ENCODE peak calls at places on chromosomes 11 and 22, in nine cellular contexts. F, X, P, A, Y, T, U, H and L are unnamed samples.

GRCh38 chr11:71118671-71119250 is 133.6 kb downstream of the SHANK2 start:
- DNase-seq in F (no peak), X (no peak), P (no peak), A (no peak), Y (no peak), T (no peak), U (no peak), H (no peak), L (no peak)

GRCh38 chr11:74019860-74020259 is 11.0 kb upstream of the UCP3 start:
- DNase-seq in F (no peak), X (no peak), P (no peak), A (no peak), Y (no peak), T (no peak), U (no peak), H (no peak), L (no peak)

GRCh38 chr11:120236169-120237107 is 3.5 kb upstream of the POU2F3 start:
- DNase-seq in F (no peak), X (no peak), P (no peak), A (no peak), Y (no peak), T (no peak), U (no peak), H (no peak), L (no peak)

GRCh38 chr11:66020212-66020611 is 6.1 kb downstream of the CATSPER1 start:
- DNase-seq in F (no peak), X (no peak), P (no peak), A (no peak), Y (no peak), T (no peak), U (no peak), H (no peak), L (no peak)

GRCh38 chr22:16959345-16959930 is 48.6 kb downstream of the GAB4 start:
- DNase-seq in F (no peak), X (peak; percentile 6), P (no peak), A (no peak), Y (no peak), T (no peak), U (no peak), H (no peak), L (no peak)

GRCh38 chr11:44519989-44520737 is 45.3 kb upstream of the CD82 start:
- DNase-seq in F (peak; percentile 28), X (no peak), P (no peak), A (no peak), Y (peak; percentile 90), T (no peak), U (no peak), H (no peak), L (no peak)

GRCh38 chr22:42062506-42063190 is 8.0 kb downstream of the NAGA start:
- DNase-seq in F (no peak), X (no peak), P (no peak), A (no peak), Y (no peak), T (no peak), U (no peak), H (no peak), L (no peak)

GRCh38 chr22:32389685-32390084 is 22.4 kb downstream of the RTCB start:
- DNase-seq in F (no peak), X (no peak), P (no peak), A (no peak), Y (peak; percentile 42), T (no peak), U (peak; percentile 38), H (peak; percentile 40), L (peak; percentile 54)

GRCh38 chr11:914747-915493 is 4.3 kb upstream of the CHID1 start:
- DNase-seq in F (peak; percentile 54), X (no peak), P (peak; percentile 64), A (peak; percentile 68), Y (no peak), T (no peak), U (no peak), H (no peak), L (no peak)

GRCh38 chr11:17510507-17511206 is 33.6 kb downstream of the USH1C start:
- DNase-seq in F (no peak), X (no peak), P (no peak), A (no peak), Y (no peak), T (no peak), U (no peak), H (no peak), L (no peak)

GRCh38 chr22:33129621-33130020 is 71.4 kb upstream of the SYN3 start:
- DNase-seq in F (no peak), X (no peak), P (no peak), A (no peak), Y (no peak), T (no peak), U (no peak), H (no peak), L (no peak)

GRCh38 chr11:86888164-86888977 is 66.8 kb downstream of the FZD4 start:
- DNase-seq in F (no peak), X (no peak), P (no peak), A (no peak), Y (no peak), T (no peak), U (no peak), H (no peak), L (peak; percentile 33)

GRCh38 chr11:14638561-14638960 is 5.0 kb upstream of the PDE3B start:
- DNase-seq in F (no peak), X (no peak), P (no peak), A (no peak), Y (no peak), T (no peak), U (no peak), H (no peak), L (no peak)

GRCh38 chr11:96037267-96037990 is 113.5 kb upstream of the MTMR2 start:
- DNase-seq in F (no peak), X (no peak), P (no peak), A (no peak), Y (peak; percentile 19), T (no peak), U (no peak), H (no peak), L (no peak)
- TF ChIP-seq CTCF in F (no peak), X (no peak), P (no peak), A (no peak), Y (no peak), T (no peak), U (no peak), H (no peak), L (no peak)

GRCh38 chr11:3058753-3059664 is 1.8 kb upstream of the CARS1 start:
- DNase-seq in F (no peak), X (no peak), P (no peak), A (peak; percentile 40), Y (no peak), T (peak; percentile 29), U (no peak), H (peak; percentile 59), L (no peak)
- TF ChIP-seq CTCF in F (no peak), X (no peak), P (no peak), A (no peak), Y (no peak), T (no peak), U (no peak), H (no peak), L (no peak)

DNA sequence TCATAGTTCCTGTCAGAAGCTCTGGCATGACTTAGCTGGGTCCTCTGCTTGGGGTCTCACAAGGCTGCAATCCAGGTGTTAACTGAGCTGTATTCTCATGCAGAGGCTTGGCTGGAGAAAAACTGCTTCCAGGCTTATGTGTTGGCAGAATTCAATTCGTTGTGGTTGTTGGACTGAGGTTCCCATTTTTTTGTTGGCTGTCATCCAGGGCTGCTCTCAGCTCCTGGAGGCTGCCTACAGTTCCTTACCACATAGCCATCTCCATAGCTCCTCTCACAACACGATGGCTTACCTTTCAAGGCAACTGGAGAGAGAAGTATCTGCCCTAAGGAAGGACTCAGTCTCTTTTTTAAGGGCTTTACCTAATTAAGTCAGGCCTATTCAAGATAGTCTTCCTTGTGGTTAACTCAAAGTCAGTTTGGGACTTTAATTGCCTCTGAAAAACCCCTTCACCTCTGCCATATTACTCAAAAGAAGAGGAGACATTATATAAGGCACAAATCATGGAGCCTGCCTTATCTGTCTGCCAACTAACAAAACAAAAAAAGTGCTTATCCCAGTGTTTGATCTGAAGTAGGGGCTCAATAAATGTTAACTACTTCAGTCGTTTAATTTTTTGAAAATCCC is 35.2 kb downstream of the OR2AG2 start:
- DNase-seq in F (no peak), X (no peak), P (no peak), A (no peak), Y (no peak), T (no peak), U (no peak), H (no peak), L (no peak)
- TF ChIP-seq CTCF in F (no peak), X (no peak), P (no peak), A (no peak), Y (no peak), T (no peak), U (no peak), H (no peak), L (no peak)

GRCh38 chr22:36871669-36872081 is 10.9 kb downstream of the NCF4 start:
- DNase-seq in F (no peak), X (no peak), P (no peak), A (no peak), Y (no peak), T (no peak), U (no peak), H (no peak), L (no peak)
- TF ChIP-seq CTCF in F (no peak), X (no peak), P (no peak), A (peak; percentile 34), Y (no peak), T (no peak), U (no peak), H (no peak), L (no peak)

DNA sequence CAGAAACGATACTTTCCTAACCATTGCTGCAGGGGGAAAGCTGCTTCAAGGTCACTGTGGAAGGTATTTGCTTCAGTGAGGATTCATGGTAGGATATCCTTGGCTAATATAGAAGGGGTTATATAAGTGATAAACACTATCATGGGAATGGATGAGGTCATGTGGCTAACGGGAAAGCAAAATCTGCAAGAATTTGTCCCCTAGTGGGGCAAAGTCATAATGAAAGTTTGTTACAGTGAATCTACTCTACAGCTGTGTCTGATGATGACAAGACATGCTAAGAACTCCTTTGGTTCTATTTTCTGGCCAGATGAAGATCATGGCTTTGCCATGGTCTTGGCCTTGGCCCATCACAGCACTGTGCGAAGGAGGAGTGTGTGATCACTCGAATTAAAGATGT is 13.8 kb downstream of the MMP20 start:
- DNase-seq in F (no peak), X (peak; percentile 26), P (no peak), A (no peak), Y (no peak), T (no peak), U (no peak), H (no peak), L (no peak)
- TF ChIP-seq CTCF in F (no peak), X (no peak), P (no peak), A (no peak), Y (no peak), T (no peak), U (no peak), H (no peak), L (no peak)

DNA sequence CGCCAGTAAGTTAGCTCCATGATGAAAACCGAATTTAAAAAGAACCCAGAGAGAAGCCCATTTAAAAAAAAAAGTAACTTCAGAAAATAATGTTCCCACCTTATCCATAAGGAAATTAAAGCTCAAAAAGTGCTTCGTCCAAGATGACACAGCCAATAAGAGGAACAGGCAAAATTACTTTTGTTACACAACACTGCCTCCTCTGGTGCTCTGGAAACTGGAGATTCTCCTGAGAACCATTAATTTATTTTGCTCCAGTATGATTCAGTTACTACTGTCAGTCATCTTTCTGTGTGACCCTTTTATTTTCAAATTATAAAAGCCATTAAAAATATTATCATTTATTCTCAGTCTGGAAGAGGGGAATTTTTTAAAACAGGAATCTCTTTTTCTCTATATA is 2.0 kb downstream of the IFT27 start:
- DNase-seq in F (no peak), X (no peak), P (no peak), A (no peak), Y (no peak), T (no peak), U (peak; percentile 38), H (no peak), L (no peak)
- TF ChIP-seq CTCF in F (no peak), X (peak; percentile 40), P (no peak), A (peak; percentile 10), Y (peak; percentile 26), T (peak; percentile 31), U (peak; percentile 69), H (no peak), L (peak; percentile 42)